ENCODE peak calls at places on chromosomes 5 and 9, in nine cellular contexts. One of them, this sample, is unnamed.

GRCh38 chr9:88173378-88173999 is 35.2 kb upstream of the SPATA31C2 start:
- DNase-seq in astrocyte: peak; percentile 51
- DNase-seq in A549: peak; percentile 87
- DNase-seq in body of pancreas: peak; percentile 17
- DNase-seq in cardiac muscle cell: peak; percentile 85
- DNase-seq in cardiac fibroblast: peak; percentile 84
- DNase-seq in suprapubic skin: no peak
- DNase-seq in nephron progenitor cell: peak; percentile 20
- DNase-seq in endodermal cell: peak; percentile 86
- DNase-seq in this sample: peak; percentile 30

GRCh38 chr5:72314571-72315172 is 5.4 kb downstream of the MRPS27 start:
- DNase-seq in astrocyte: peak; percentile 78
- DNase-seq in A549: peak; percentile 68
- DNase-seq in body of pancreas: peak; percentile 67
- DNase-seq in cardiac muscle cell: peak; percentile 89
- DNase-seq in cardiac fibroblast: peak; percentile 89
- DNase-seq in suprapubic skin: no peak
- DNase-seq in nephron progenitor cell: no peak
- DNase-seq in endodermal cell: no peak
- DNase-seq in this sample: peak; percentile 68

GRCh38 chr9:116152390-116152789 is 1.2 kb upstream of the PAPPA start:
- DNase-seq in astrocyte: no peak
- DNase-seq in A549: no peak
- DNase-seq in body of pancreas: no peak
- DNase-seq in cardiac muscle cell: no peak
- DNase-seq in cardiac fibroblast: peak; percentile 76
- DNase-seq in suprapubic skin: no peak
- DNase-seq in nephron progenitor cell: no peak
- DNase-seq in endodermal cell: no peak
- DNase-seq in this sample: no peak

GRCh38 chr5:9176641-9177040 is 369.2 kb downstream of the SEMA5A start:
- DNase-seq in astrocyte: no peak
- DNase-seq in A549: no peak
- DNase-seq in body of pancreas: no peak
- DNase-seq in cardiac muscle cell: no peak
- DNase-seq in cardiac fibroblast: no peak
- DNase-seq in suprapubic skin: no peak
- DNase-seq in nephron progenitor cell: no peak
- DNase-seq in endodermal cell: no peak
- DNase-seq in this sample: no peak

GRCh38 chr5:158877706-158878105 is 222.0 kb downstream of the EBF1 start:
- DNase-seq in astrocyte: no peak
- DNase-seq in A549: no peak
- DNase-seq in body of pancreas: no peak
- DNase-seq in cardiac muscle cell: no peak
- DNase-seq in cardiac fibroblast: no peak
- DNase-seq in suprapubic skin: no peak
- DNase-seq in nephron progenitor cell: no peak
- DNase-seq in endodermal cell: no peak
- DNase-seq in this sample: no peak

GRCh38 chr9:3863114-3863528 is 337.3 kb upstream of the RFX3 start:
- DNase-seq in astrocyte: peak; percentile 94
- DNase-seq in A549: peak; percentile 44
- DNase-seq in body of pancreas: no peak
- DNase-seq in cardiac muscle cell: peak; percentile 70
- DNase-seq in cardiac fibroblast: peak; percentile 58
- DNase-seq in suprapubic skin: no peak
- DNase-seq in nephron progenitor cell: no peak
- DNase-seq in endodermal cell: no peak
- DNase-seq in this sample: no peak

GRCh38 chr5:69167488-69167845 is 517 bp downstream of the CCNB1 start:
- DNase-seq in astrocyte: no peak
- DNase-seq in A549: no peak
- DNase-seq in body of pancreas: no peak
- DNase-seq in cardiac muscle cell: peak; percentile 13
- DNase-seq in cardiac fibroblast: no peak
- DNase-seq in suprapubic skin: no peak
- DNase-seq in nephron progenitor cell: no peak
- DNase-seq in endodermal cell: no peak
- DNase-seq in this sample: no peak

GRCh38 chr9:86978413-86978812 is 31.1 kb upstream of the GAS1 start:
- DNase-seq in astrocyte: peak; percentile 15
- DNase-seq in A549: no peak
- DNase-seq in body of pancreas: no peak
- DNase-seq in cardiac muscle cell: peak; percentile 57
- DNase-seq in cardiac fibroblast: peak; percentile 64
- DNase-seq in suprapubic skin: no peak
- DNase-seq in nephron progenitor cell: no peak
- DNase-seq in endodermal cell: no peak
- DNase-seq in this sample: no peak

GRCh38 chr9:16044116-16044881 is 491.5 kb downstream of the CCDC171 start:
- DNase-seq in astrocyte: peak; percentile 36
- DNase-seq in A549: no peak
- DNase-seq in body of pancreas: no peak
- DNase-seq in cardiac muscle cell: peak; percentile 62
- DNase-seq in cardiac fibroblast: peak; percentile 70
- DNase-seq in suprapubic skin: no peak
- DNase-seq in nephron progenitor cell: no peak
- DNase-seq in endodermal cell: peak; percentile 11
- DNase-seq in this sample: no peak

GRCh38 chr9:16033921-16034320 is 481.1 kb downstream of the CCDC171 start:
- DNase-seq in astrocyte: no peak
- DNase-seq in A549: no peak
- DNase-seq in body of pancreas: no peak
- DNase-seq in cardiac muscle cell: no peak
- DNase-seq in cardiac fibroblast: no peak
- DNase-seq in suprapubic skin: no peak
- DNase-seq in nephron progenitor cell: no peak
- DNase-seq in endodermal cell: no peak
- DNase-seq in this sample: no peak

GRCh38 chr9:16039988-16040761 is 487.3 kb downstream of the CCDC171 start:
- DNase-seq in astrocyte: peak; percentile 59
- DNase-seq in A549: peak; percentile 36
- DNase-seq in body of pancreas: no peak
- DNase-seq in cardiac muscle cell: peak; percentile 33
- DNase-seq in cardiac fibroblast: no peak
- DNase-seq in suprapubic skin: no peak
- DNase-seq in nephron progenitor cell: peak; percentile 51
- DNase-seq in endodermal cell: peak; percentile 90
- DNase-seq in this sample: peak; percentile 90

DNA sequence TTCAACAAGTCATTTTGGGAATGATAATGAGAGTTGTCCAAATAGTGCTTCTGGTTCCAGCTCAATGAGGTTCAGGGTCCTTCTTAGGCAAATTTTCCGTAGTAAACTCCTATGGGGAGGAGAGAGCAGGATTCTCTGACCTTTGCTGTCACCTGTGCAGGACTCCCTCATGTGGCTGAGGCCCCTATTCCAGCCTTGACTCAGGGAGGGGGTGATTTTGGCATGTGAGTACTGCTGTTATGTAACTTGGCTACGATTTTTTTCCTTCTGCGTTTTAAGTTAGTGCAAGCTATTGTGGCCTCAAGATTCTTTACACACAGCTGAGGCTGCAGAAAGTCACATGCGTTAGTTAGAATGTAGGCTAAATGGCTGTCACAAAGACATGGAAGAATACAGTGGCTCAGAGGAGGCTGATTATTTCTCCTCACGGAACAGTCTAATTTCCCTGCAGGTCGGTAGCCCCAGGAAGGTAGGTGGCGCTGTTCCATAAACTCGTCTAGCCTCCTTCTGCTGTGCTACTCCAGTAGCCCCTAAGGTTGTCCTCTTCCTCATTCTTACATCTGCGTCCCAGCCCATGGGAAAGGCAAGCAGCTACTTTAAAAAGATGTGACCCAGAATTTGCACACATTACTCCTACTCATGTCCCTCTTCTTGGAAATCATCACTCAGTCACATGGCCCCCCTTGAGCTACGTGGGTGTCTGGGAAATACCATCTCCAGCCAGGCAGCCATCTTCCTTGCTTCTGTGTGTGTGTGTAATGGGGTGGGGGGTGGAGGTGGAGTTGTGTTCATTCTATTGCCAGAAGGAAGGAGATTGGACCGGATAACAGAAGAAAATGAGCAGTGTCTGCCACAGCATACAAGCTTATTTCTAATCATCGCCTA is 486.5 kb downstream of the CCDC171 start:
- DNase-seq in astrocyte: peak; percentile 34
- DNase-seq in A549: no peak
- DNase-seq in body of pancreas: no peak
- DNase-seq in cardiac muscle cell: peak; percentile 46
- DNase-seq in cardiac fibroblast: peak; percentile 32
- DNase-seq in suprapubic skin: no peak
- DNase-seq in nephron progenitor cell: no peak
- DNase-seq in endodermal cell: peak; percentile 56
- DNase-seq in this sample: no peak
- TF ChIP-seq CTCF in astrocyte: peak; percentile 33
- TF ChIP-seq CTCF in A549: no peak
- TF ChIP-seq CTCF in body of pancreas: no peak
- TF ChIP-seq CTCF in cardiac muscle cell: peak; percentile 28
- TF ChIP-seq CTCF in cardiac fibroblast: no peak
- TF ChIP-seq CTCF in suprapubic skin: no peak
- TF ChIP-seq CTCF in nephron progenitor cell: no peak
- TF ChIP-seq CTCF in endodermal cell: peak; percentile 63
- TF ChIP-seq CTCF in this sample: no peak

DNA sequence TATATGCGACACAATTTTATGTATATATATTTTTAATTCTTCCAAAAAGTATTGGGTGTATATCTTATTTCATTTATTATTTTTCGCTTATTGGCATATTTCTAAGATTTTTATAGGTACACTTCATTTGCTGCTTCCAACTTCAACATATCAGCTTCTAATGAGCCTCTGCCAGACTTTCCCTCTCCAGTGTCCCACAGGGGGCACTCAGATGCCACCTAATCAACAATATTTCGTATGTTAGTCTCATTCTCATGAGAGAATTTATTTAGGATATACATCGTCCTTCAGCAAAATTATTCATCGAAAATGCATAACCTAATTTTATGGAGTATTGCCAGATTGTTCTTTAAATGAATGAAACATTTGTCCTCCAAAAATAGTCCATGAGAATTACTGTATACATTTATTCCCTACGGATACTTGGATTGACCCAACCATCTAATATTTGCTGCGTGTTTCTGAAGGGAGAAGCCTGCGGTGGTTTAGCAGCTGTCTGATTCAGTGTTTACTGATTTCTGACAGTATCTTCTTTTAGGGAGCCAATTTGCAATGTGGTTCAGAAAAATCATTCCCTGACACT is 100.6 kb upstream of the SELENOP start:
- DNase-seq in astrocyte: peak; percentile 20
- DNase-seq in A549: peak; percentile 73
- DNase-seq in body of pancreas: no peak
- DNase-seq in cardiac muscle cell: peak; percentile 74
- DNase-seq in cardiac fibroblast: peak; percentile 77
- DNase-seq in suprapubic skin: no peak
- DNase-seq in nephron progenitor cell: no peak
- DNase-seq in endodermal cell: no peak
- DNase-seq in this sample: no peak
- TF ChIP-seq CTCF in astrocyte: peak; percentile 47
- TF ChIP-seq CTCF in A549: peak; percentile 91
- TF ChIP-seq CTCF in body of pancreas: no peak
- TF ChIP-seq CTCF in cardiac muscle cell: peak; percentile 56
- TF ChIP-seq CTCF in cardiac fibroblast: peak; percentile 56
- TF ChIP-seq CTCF in suprapubic skin: peak; percentile 15
- TF ChIP-seq CTCF in nephron progenitor cell: no peak
- TF ChIP-seq CTCF in endodermal cell: peak; percentile 63
- TF ChIP-seq CTCF in this sample: peak; percentile 33

GRCh38 chr9:79895232-79895631 is 323.5 kb downstream of the TLE4 start:
- DNase-seq in astrocyte: no peak
- DNase-seq in A549: no peak
- DNase-seq in body of pancreas: no peak
- DNase-seq in cardiac muscle cell: no peak
- DNase-seq in cardiac fibroblast: no peak
- DNase-seq in suprapubic skin: no peak
- DNase-seq in nephron progenitor cell: peak; percentile 25
- DNase-seq in endodermal cell: no peak
- DNase-seq in this sample: no peak

GRCh38 chr9:79900754-79901153 is 329.0 kb downstream of the TLE4 start:
- DNase-seq in astrocyte: no peak
- DNase-seq in A549: no peak
- DNase-seq in body of pancreas: no peak
- DNase-seq in cardiac muscle cell: no peak
- DNase-seq in cardiac fibroblast: no peak
- DNase-seq in suprapubic skin: no peak
- DNase-seq in nephron progenitor cell: no peak
- DNase-seq in endodermal cell: no peak
- DNase-seq in this sample: no peak

GRCh38 chr9:79896390-79896789 is 324.6 kb downstream of the TLE4 start:
- DNase-seq in astrocyte: no peak
- DNase-seq in A549: no peak
- DNase-seq in body of pancreas: no peak
- DNase-seq in cardiac muscle cell: no peak
- DNase-seq in cardiac fibroblast: no peak
- DNase-seq in suprapubic skin: no peak
- DNase-seq in nephron progenitor cell: no peak
- DNase-seq in endodermal cell: no peak
- DNase-seq in this sample: peak; percentile 18
- TF ChIP-seq CTCF in astrocyte: no peak
- TF ChIP-seq CTCF in A549: no peak
- TF ChIP-seq CTCF in body of pancreas: no peak
- TF ChIP-seq CTCF in cardiac muscle cell: no peak
- TF ChIP-seq CTCF in cardiac fibroblast: no peak
- TF ChIP-seq CTCF in suprapubic skin: no peak
- TF ChIP-seq CTCF in nephron progenitor cell: no peak
- TF ChIP-seq CTCF in endodermal cell: no peak
- TF ChIP-seq CTCF in this sample: no peak

GRCh38 chr9:74770508-74771261 is 117.0 kb downstream of the TRPM6 start:
- DNase-seq in astrocyte: no peak
- DNase-seq in A549: peak; percentile 82
- DNase-seq in body of pancreas: peak; percentile 36
- DNase-seq in cardiac muscle cell: peak; percentile 31
- DNase-seq in cardiac fibroblast: peak; percentile 19
- DNase-seq in suprapubic skin: no peak
- DNase-seq in nephron progenitor cell: peak; percentile 50
- DNase-seq in endodermal cell: peak; percentile 94
- DNase-seq in this sample: no peak

GRCh38 chr9:74773886-74774479 is 113.7 kb downstream of the TRPM6 start:
- DNase-seq in astrocyte: peak; percentile 42
- DNase-seq in A549: peak; percentile 81
- DNase-seq in body of pancreas: peak; percentile 81
- DNase-seq in cardiac muscle cell: peak; percentile 83
- DNase-seq in cardiac fibroblast: peak; percentile 84
- DNase-seq in suprapubic skin: peak; percentile 77
- DNase-seq in nephron progenitor cell: peak; percentile 76
- DNase-seq in endodermal cell: peak; percentile 89
- DNase-seq in this sample: peak; percentile 46

GRCh38 chr9:74772126-74772525 is 115.6 kb downstream of the TRPM6 start:
- DNase-seq in astrocyte: no peak
- DNase-seq in A549: no peak
- DNase-seq in body of pancreas: no peak
- DNase-seq in cardiac muscle cell: no peak
- DNase-seq in cardiac fibroblast: no peak
- DNase-seq in suprapubic skin: no peak
- DNase-seq in nephron progenitor cell: no peak
- DNase-seq in endodermal cell: no peak
- DNase-seq in this sample: no peak

GRCh38 chr9:74771672-74772071 is 116.0 kb downstream of the TRPM6 start:
- DNase-seq in astrocyte: no peak
- DNase-seq in A549: no peak
- DNase-seq in body of pancreas: no peak
- DNase-seq in cardiac muscle cell: no peak
- DNase-seq in cardiac fibroblast: no peak
- DNase-seq in suprapubic skin: no peak
- DNase-seq in nephron progenitor cell: no peak
- DNase-seq in endodermal cell: no peak
- DNase-seq in this sample: no peak

GRCh38 chr9:74771262-74771585 is 116.5 kb downstream of the TRPM6 start:
- DNase-seq in astrocyte: no peak
- DNase-seq in A549: no peak
- DNase-seq in body of pancreas: no peak
- DNase-seq in cardiac muscle cell: no peak
- DNase-seq in cardiac fibroblast: no peak
- DNase-seq in suprapubic skin: no peak
- DNase-seq in nephron progenitor cell: no peak
- DNase-seq in endodermal cell: no peak
- DNase-seq in this sample: no peak
- TF ChIP-seq CTCF in astrocyte: no peak
- TF ChIP-seq CTCF in A549: no peak
- TF ChIP-seq CTCF in body of pancreas: no peak
- TF ChIP-seq CTCF in cardiac muscle cell: no peak
- TF ChIP-seq CTCF in cardiac fibroblast: no peak
- TF ChIP-seq CTCF in suprapubic skin: no peak
- TF ChIP-seq CTCF in nephron progenitor cell: no peak
- TF ChIP-seq CTCF in endodermal cell: peak; percentile 3
- TF ChIP-seq CTCF in this sample: no peak

This sample was measured in LNCaP clone FGC.